ENCODE peak calls at places on chromosomes 3 and 15, in five cellular contexts. One of them, this sample, is unnamed.

GRCh38 chr15:73630796-73631471 is 2.3 kb downstream of the NPTN start:
- DNase-seq in GM12878: no peak
- DNase-seq in A549: no peak
- DNase-seq in HepG2: no peak
- DNase-seq in K562: no peak
- DNase-seq in this sample: no peak

GRCh38 chr15:39788800-39789565 is 6.3 kb upstream of the FSIP1 start:
- DNase-seq in GM12878: no peak
- DNase-seq in A549: no peak
- DNase-seq in HepG2: no peak
- DNase-seq in K562: no peak
- DNase-seq in this sample: no peak

GRCh38 chr3:50294492-50295403 is 2.5 kb upstream of the IFRD2 start:
- DNase-seq in GM12878: no peak
- DNase-seq in A549: no peak
- DNase-seq in HepG2: no peak
- DNase-seq in K562: no peak
- DNase-seq in this sample: no peak

GRCh38 chr3:73192036-73192738 is 130.7 kb downstream of the EBLN2 start:
- DNase-seq in GM12878: no peak
- DNase-seq in A549: no peak
- DNase-seq in HepG2: peak
- DNase-seq in K562: peak
- DNase-seq in this sample: peak

GRCh38 chr3:195810455-195810845 is 1.3 kb downstream of the MUC4 start:
- DNase-seq in GM12878: no peak
- DNase-seq in A549: no peak
- DNase-seq in HepG2: no peak
- DNase-seq in K562: no peak
- DNase-seq in this sample: no peak

GRCh38 chr3:39104961-39105686 is 2.3 kb downstream of the GORASP1 start:
- DNase-seq in GM12878: no peak
- DNase-seq in A549: no peak
- DNase-seq in HepG2: no peak
- DNase-seq in K562: no peak
- DNase-seq in this sample: no peak

GRCh38 chr3:8765528-8765927 is 3.9 kb downstream of the OXTR start:
- DNase-seq in GM12878: no peak
- DNase-seq in A549: no peak
- DNase-seq in HepG2: no peak
- DNase-seq in K562: no peak
- DNase-seq in this sample: no peak

GRCh38 chr15:80090879-80091503 is 31.5 kb downstream of the ZFAND6 start:
- DNase-seq in GM12878: no peak
- DNase-seq in A549: peak
- DNase-seq in HepG2: no peak
- DNase-seq in K562: no peak
- DNase-seq in this sample: no peak

GRCh38 chr15:62972814-62973213 is 69.7 kb upstream of the TPM1 start:
- DNase-seq in GM12878: no peak
- DNase-seq in A549: peak
- DNase-seq in HepG2: no peak
- DNase-seq in K562: no peak
- DNase-seq in this sample: no peak

GRCh38 chr15:31467361-31467760 is 140.7 kb downstream of the KLF13 start:
- DNase-seq in GM12878: no peak
- DNase-seq in A549: no peak
- DNase-seq in HepG2: no peak
- DNase-seq in K562: no peak
- DNase-seq in this sample: no peak

GRCh38 chr3:19946291-19946831 is 536 bp upstream of the RAB5A start:
- DNase-seq in GM12878: no peak
- DNase-seq in A549: peak
- DNase-seq in HepG2: no peak
- DNase-seq in K562: no peak
- DNase-seq in this sample: no peak

GRCh38 chr3:143171141-143171651 is 51.6 kb downstream of the CHST2 start:
- DNase-seq in GM12878: peak
- DNase-seq in A549: no peak
- DNase-seq in HepG2: no peak
- DNase-seq in K562: no peak
- DNase-seq in this sample: no peak

GRCh38 chr15:100131321-100132224 is 210.2 kb downstream of the ADAMTS17 start:
- DNase-seq in GM12878: no peak
- DNase-seq in A549: peak
- DNase-seq in HepG2: peak
- DNase-seq in K562: peak
- DNase-seq in this sample: peak

GRCh38 chr3:149352556-149352955 is 19.1 kb upstream of the TM4SF18 start:
- DNase-seq in GM12878: no peak
- DNase-seq in A549: peak
- DNase-seq in HepG2: peak
- DNase-seq in K562: peak
- DNase-seq in this sample: peak

GRCh38 chr15:57436961-57437360 is 60.7 kb downstream of the CGNL1 start:
- DNase-seq in GM12878: no peak
- DNase-seq in A549: no peak
- DNase-seq in HepG2: no peak
- DNase-seq in K562: no peak
- DNase-seq in this sample: no peak

GRCh38 chr15:84736375-84736774 is 12.0 kb upstream of the ZNF592 start:
- DNase-seq in GM12878: peak
- DNase-seq in A549: no peak
- DNase-seq in HepG2: no peak
- DNase-seq in K562: no peak
- DNase-seq in this sample: no peak

GRCh38 chr3:14552717-14553116 is 12.6 kb upstream of the GRIP2 start:
- DNase-seq in GM12878: no peak
- DNase-seq in A549: no peak
- DNase-seq in HepG2: no peak
- DNase-seq in K562: no peak
- DNase-seq in this sample: no peak

GRCh38 chr3:156483426-156483825 is 71.5 kb downstream of the SSR3 start:
- DNase-seq in GM12878: peak
- DNase-seq in A549: no peak
- DNase-seq in HepG2: no peak
- DNase-seq in K562: peak
- DNase-seq in this sample: no peak

GRCh38 chr3:19107719-19108118 is 40.6 kb upstream of the KCNH8 start:
- DNase-seq in GM12878: no peak
- DNase-seq in A549: no peak
- DNase-seq in HepG2: no peak
- DNase-seq in K562: no peak
- DNase-seq in this sample: no peak

GRCh38 chr3:170909129-170909903 is 879 bp upstream of the EIF5A2 start:
- DNase-seq in GM12878: no peak
- DNase-seq in A549: peak
- DNase-seq in HepG2: peak
- DNase-seq in K562: no peak
- DNase-seq in this sample: no peak

GRCh38 chr15:93719941-93720351 is 511.4 kb upstream of the MCTP2 start:
- DNase-seq in GM12878: no peak
- DNase-seq in A549: no peak
- DNase-seq in HepG2: no peak
- DNase-seq in K562: no peak
- DNase-seq in this sample: no peak

GRCh38 chr3:28836199-28836598 is 444.7 kb upstream of the RBMS3 start:
- DNase-seq in GM12878: no peak
- DNase-seq in A549: no peak
- DNase-seq in HepG2: no peak
- DNase-seq in K562: no peak
- DNase-seq in this sample: no peak

GRCh38 chr3:137771401-137772230 is 7.5 kb downstream of the SOX14 start:
- DNase-seq in GM12878: no peak
- DNase-seq in A549: no peak
- DNase-seq in HepG2: no peak
- DNase-seq in K562: no peak
- DNase-seq in this sample: peak

GRCh38 chr15:36362508-36362907 is 216.9 kb upstream of the CDIN1 start:
- DNase-seq in GM12878: no peak
- DNase-seq in A549: no peak
- DNase-seq in HepG2: no peak
- DNase-seq in K562: no peak
- DNase-seq in this sample: no peak

GRCh38 chr15:33083232-33084006 is 111.1 kb downstream of the FMN1 start:
- DNase-seq in GM12878: no peak
- DNase-seq in A549: no peak
- DNase-seq in HepG2: no peak
- DNase-seq in K562: no peak
- DNase-seq in this sample: peak

GRCh38 chr3:27025718-27026117 is 343.5 kb downstream of the NEK10 start:
- DNase-seq in GM12878: no peak
- DNase-seq in A549: no peak
- DNase-seq in HepG2: no peak
- DNase-seq in K562: no peak
- DNase-seq in this sample: peak

GRCh38 chr15:59131456-59131855 is 26.5 kb downstream of the CCNB2 start:
- DNase-seq in GM12878: no peak
- DNase-seq in A549: no peak
- DNase-seq in HepG2: no peak
- DNase-seq in K562: no peak
- DNase-seq in this sample: no peak

GRCh38 chr3:52253314-52254260 is 8.0 kb downstream of the PPM1M start:
- DNase-seq in GM12878: peak
- DNase-seq in A549: no peak
- DNase-seq in HepG2: no peak
- DNase-seq in K562: no peak
- DNase-seq in this sample: no peak

GRCh38 chr3:197700095-197700494 is 36.6 kb downstream of the RUBCN start:
- DNase-seq in GM12878: no peak
- DNase-seq in A549: no peak
- DNase-seq in HepG2: no peak
- DNase-seq in K562: no peak
- DNase-seq in this sample: no peak

GRCh38 chr3:40875581-40875980 is 323.7 kb upstream of the CTNNB1 start:
- DNase-seq in GM12878: no peak
- DNase-seq in A549: no peak
- DNase-seq in HepG2: no peak
- DNase-seq in K562: no peak
- DNase-seq in this sample: no peak
- TF ChIP-seq ESRRA in GM12878: no peak
- TF ChIP-seq ESRRA in A549: no peak
- TF ChIP-seq ESRRA in HepG2: no peak
- TF ChIP-seq ESRRA in K562: no peak
- TF ChIP-seq ESRRA in this sample: no peak

GRCh38 chr3:4745240-4745620 is 234.0 kb upstream of the BHLHE40 start:
- DNase-seq in GM12878: no peak
- DNase-seq in A549: no peak
- DNase-seq in HepG2: no peak
- DNase-seq in K562: no peak
- DNase-seq in this sample: no peak
- TF ChIP-seq ESRRA in GM12878: no peak
- TF ChIP-seq ESRRA in A549: no peak
- TF ChIP-seq ESRRA in HepG2: no peak
- TF ChIP-seq ESRRA in K562: no peak
- TF ChIP-seq ESRRA in this sample: no peak

GRCh38 chr3:87148020-87148419 is 79.1 kb upstream of the CHMP2B start:
- DNase-seq in GM12878: no peak
- DNase-seq in A549: no peak
- DNase-seq in HepG2: peak
- DNase-seq in K562: no peak
- DNase-seq in this sample: no peak

GRCh38 chr3:87147562-87147961 is 79.5 kb upstream of the CHMP2B start:
- DNase-seq in GM12878: no peak
- DNase-seq in A549: no peak
- DNase-seq in HepG2: no peak
- DNase-seq in K562: no peak
- DNase-seq in this sample: no peak

DNA sequence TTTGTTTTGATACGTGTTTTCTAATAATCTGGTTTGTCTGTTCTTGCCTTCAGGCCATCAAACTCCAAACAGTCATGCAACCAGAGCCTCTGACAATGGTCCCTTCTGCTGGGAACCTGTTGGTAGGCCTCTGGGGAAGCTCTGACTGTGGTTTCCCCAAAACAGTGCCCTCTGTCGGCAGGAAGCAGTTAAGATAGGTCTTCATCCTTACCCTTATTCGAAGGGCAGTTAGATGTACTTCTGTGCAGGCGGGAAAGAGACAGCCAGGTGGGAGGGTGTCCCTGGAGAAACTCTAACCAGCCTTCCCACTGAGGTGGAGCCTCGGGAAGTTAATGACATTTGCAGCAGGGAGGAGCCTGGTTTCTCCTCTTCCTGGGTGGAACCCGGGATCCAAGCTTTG is 81.6 kb upstream of the CHMP2B start:
- DNase-seq in GM12878: no peak
- DNase-seq in A549: no peak
- DNase-seq in HepG2: peak
- DNase-seq in K562: no peak
- DNase-seq in this sample: peak
- TF ChIP-seq ESRRA in GM12878: no peak
- TF ChIP-seq ESRRA in A549: no peak
- TF ChIP-seq ESRRA in HepG2: no peak
- TF ChIP-seq ESRRA in K562: no peak
- TF ChIP-seq ESRRA in this sample: no peak

DNA sequence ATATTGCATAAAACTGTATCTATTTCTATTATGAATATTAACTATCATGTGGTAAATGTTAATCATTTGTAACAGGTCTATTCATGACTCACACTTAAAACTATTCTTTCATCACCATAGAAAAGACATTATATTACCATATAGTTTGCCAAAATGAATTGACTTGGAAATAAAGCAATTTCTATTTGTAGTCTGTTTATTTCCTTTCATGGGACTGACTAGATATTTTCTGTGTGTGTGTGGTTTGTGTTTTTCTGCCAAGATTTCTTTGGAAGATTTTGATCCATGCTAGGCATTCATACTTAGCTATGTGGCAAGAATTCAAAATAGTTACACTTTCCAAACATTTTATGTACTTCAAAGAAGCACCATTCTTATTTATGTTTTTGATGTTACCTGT is 522.5 kb upstream of the AGTR1 start:
- DNase-seq in GM12878: no peak
- DNase-seq in A549: no peak
- DNase-seq in HepG2: no peak
- DNase-seq in K562: no peak
- DNase-seq in this sample: no peak
- TF ChIP-seq ESRRA in GM12878: no peak
- TF ChIP-seq ESRRA in A549: no peak
- TF ChIP-seq ESRRA in HepG2: no peak
- TF ChIP-seq ESRRA in K562: no peak
- TF ChIP-seq ESRRA in this sample: no peak